ENCODE peak calls at places on chromosomes 1 and 21, in five cellular contexts. One of them, this sample, is unnamed.

GRCh38 chr1:235933483-235934116 is 66.9 kb upstream of the LYST start:
- DNase-seq in myocyte: no peak
- DNase-seq in Right ventricle myocardium inferior: peak
- DNase-seq in stimulated activated CD4-positive, alpha-beta T cell treated with anti-CD3 and anti-CD28 coated beads, Interleukin-15, amount 100 ng/mL, for 24 hours: no peak
- DNase-seq in activated effector memory CD4-positive, alpha-beta T cell treated with anti-CD3 and anti-CD28 coated beads, Interleukin-2, amount 50 U/mL, for 16 hours: no peak
- DNase-seq in this sample: no peak

GRCh38 chr1:47906009-47906432 is 91.2 kb downstream of the TRABD2B start:
- DNase-seq in activated effector memory CD4-positive, alpha-beta T cell treated with anti-CD3 and anti-CD28 coated beads, Interleukin-2, amount 50 U/mL, for 16 hours: no peak
- DNase-seq in stimulated activated CD4-positive, alpha-beta T cell treated with anti-CD3 and anti-CD28 coated beads, Interleukin-15, amount 100 ng/mL, for 24 hours: no peak
- DNase-seq in myocyte: no peak
- DNase-seq in Right ventricle myocardium inferior: no peak
- DNase-seq in this sample: no peak

GRCh38 chr1:168373869-168374268 is 93.2 kb downstream of the TBX19 start:
- DNase-seq in activated effector memory CD4-positive, alpha-beta T cell treated with anti-CD3 and anti-CD28 coated beads, Interleukin-2, amount 50 U/mL, for 16 hours: no peak
- DNase-seq in Right ventricle myocardium inferior: no peak
- DNase-seq in myocyte: no peak
- DNase-seq in stimulated activated CD4-positive, alpha-beta T cell treated with anti-CD3 and anti-CD28 coated beads, Interleukin-15, amount 100 ng/mL, for 24 hours: no peak
- DNase-seq in this sample: no peak

GRCh38 chr21:45154511-45155508 is 80.4 kb downstream of the ADARB1 start:
- DNase-seq in Right ventricle myocardium inferior: no peak
- DNase-seq in stimulated activated CD4-positive, alpha-beta T cell treated with anti-CD3 and anti-CD28 coated beads, Interleukin-15, amount 100 ng/mL, for 24 hours: peak
- DNase-seq in myocyte: peak
- DNase-seq in activated effector memory CD4-positive, alpha-beta T cell treated with anti-CD3 and anti-CD28 coated beads, Interleukin-2, amount 50 U/mL, for 16 hours: peak
- DNase-seq in this sample: peak

GRCh38 chr1:161910516-161911077 is 113.1 kb downstream of the OLFML2B start:
- DNase-seq in stimulated activated CD4-positive, alpha-beta T cell treated with anti-CD3 and anti-CD28 coated beads, Interleukin-15, amount 100 ng/mL, for 24 hours: no peak
- DNase-seq in activated effector memory CD4-positive, alpha-beta T cell treated with anti-CD3 and anti-CD28 coated beads, Interleukin-2, amount 50 U/mL, for 16 hours: no peak
- DNase-seq in myocyte: peak
- DNase-seq in Right ventricle myocardium inferior: no peak
- DNase-seq in this sample: no peak

GRCh38 chr1:205319081-205320018 is 2.2 kb downstream of the NUAK2 start:
- DNase-seq in activated effector memory CD4-positive, alpha-beta T cell treated with anti-CD3 and anti-CD28 coated beads, Interleukin-2, amount 50 U/mL, for 16 hours: peak
- DNase-seq in stimulated activated CD4-positive, alpha-beta T cell treated with anti-CD3 and anti-CD28 coated beads, Interleukin-15, amount 100 ng/mL, for 24 hours: peak
- DNase-seq in Right ventricle myocardium inferior: no peak
- DNase-seq in myocyte: no peak
- DNase-seq in this sample: no peak

GRCh38 chr1:227889047-227889862 is 58.5 kb downstream of the WNT9A start:
- DNase-seq in myocyte: no peak
- DNase-seq in Right ventricle myocardium inferior: no peak
- DNase-seq in stimulated activated CD4-positive, alpha-beta T cell treated with anti-CD3 and anti-CD28 coated beads, Interleukin-15, amount 100 ng/mL, for 24 hours: no peak
- DNase-seq in activated effector memory CD4-positive, alpha-beta T cell treated with anti-CD3 and anti-CD28 coated beads, Interleukin-2, amount 50 U/mL, for 16 hours: peak
- DNase-seq in this sample: peak

GRCh38 chr1:25037174-25038074 is 107.3 kb upstream of the RUNX3 start:
- DNase-seq in activated effector memory CD4-positive, alpha-beta T cell treated with anti-CD3 and anti-CD28 coated beads, Interleukin-2, amount 50 U/mL, for 16 hours: peak
- DNase-seq in stimulated activated CD4-positive, alpha-beta T cell treated with anti-CD3 and anti-CD28 coated beads, Interleukin-15, amount 100 ng/mL, for 24 hours: peak
- DNase-seq in myocyte: no peak
- DNase-seq in Right ventricle myocardium inferior: no peak
- DNase-seq in this sample: no peak

GRCh38 chr1:20052386-20052785 is 17.6 kb upstream of the PLA2G5 start:
- DNase-seq in Right ventricle myocardium inferior: no peak
- DNase-seq in stimulated activated CD4-positive, alpha-beta T cell treated with anti-CD3 and anti-CD28 coated beads, Interleukin-15, amount 100 ng/mL, for 24 hours: no peak
- DNase-seq in myocyte: no peak
- DNase-seq in activated effector memory CD4-positive, alpha-beta T cell treated with anti-CD3 and anti-CD28 coated beads, Interleukin-2, amount 50 U/mL, for 16 hours: no peak
- DNase-seq in this sample: no peak

GRCh38 chr1:230424440-230425251 is 1.5 kb downstream of the PGBD5 start:
- DNase-seq in myocyte: peak
- DNase-seq in activated effector memory CD4-positive, alpha-beta T cell treated with anti-CD3 and anti-CD28 coated beads, Interleukin-2, amount 50 U/mL, for 16 hours: no peak
- DNase-seq in stimulated activated CD4-positive, alpha-beta T cell treated with anti-CD3 and anti-CD28 coated beads, Interleukin-15, amount 100 ng/mL, for 24 hours: peak
- DNase-seq in Right ventricle myocardium inferior: no peak
- DNase-seq in this sample: peak

GRCh38 chr1:170273556-170274501 is 128.1 kb downstream of the NTMT2 start:
- DNase-seq in myocyte: no peak
- DNase-seq in activated effector memory CD4-positive, alpha-beta T cell treated with anti-CD3 and anti-CD28 coated beads, Interleukin-2, amount 50 U/mL, for 16 hours: no peak
- DNase-seq in Right ventricle myocardium inferior: peak
- DNase-seq in stimulated activated CD4-positive, alpha-beta T cell treated with anti-CD3 and anti-CD28 coated beads, Interleukin-15, amount 100 ng/mL, for 24 hours: no peak
- DNase-seq in this sample: no peak

GRCh38 chr1:17001760-17002523 is 9.8 kb downstream of the ATP13A2 start:
- DNase-seq in activated effector memory CD4-positive, alpha-beta T cell treated with anti-CD3 and anti-CD28 coated beads, Interleukin-2, amount 50 U/mL, for 16 hours: no peak
- DNase-seq in myocyte: no peak
- DNase-seq in stimulated activated CD4-positive, alpha-beta T cell treated with anti-CD3 and anti-CD28 coated beads, Interleukin-15, amount 100 ng/mL, for 24 hours: no peak
- DNase-seq in Right ventricle myocardium inferior: no peak
- DNase-seq in this sample: no peak

GRCh38 chr1:119790481-119791198 is 20.6 kb downstream of the REG4 start:
- DNase-seq in myocyte: no peak
- DNase-seq in Right ventricle myocardium inferior: no peak
- DNase-seq in stimulated activated CD4-positive, alpha-beta T cell treated with anti-CD3 and anti-CD28 coated beads, Interleukin-15, amount 100 ng/mL, for 24 hours: no peak
- DNase-seq in activated effector memory CD4-positive, alpha-beta T cell treated with anti-CD3 and anti-CD28 coated beads, Interleukin-2, amount 50 U/mL, for 16 hours: no peak
- DNase-seq in this sample: no peak

GRCh38 chr1:106924360-106924759 is 132.1 kb upstream of the PRMT6 start:
- DNase-seq in stimulated activated CD4-positive, alpha-beta T cell treated with anti-CD3 and anti-CD28 coated beads, Interleukin-15, amount 100 ng/mL, for 24 hours: no peak
- DNase-seq in Right ventricle myocardium inferior: no peak
- DNase-seq in myocyte: peak
- DNase-seq in activated effector memory CD4-positive, alpha-beta T cell treated with anti-CD3 and anti-CD28 coated beads, Interleukin-2, amount 50 U/mL, for 16 hours: no peak
- DNase-seq in this sample: no peak

GRCh38 chr1:1434131-1434811 is 1.2 kb upstream of the VWA1 start:
- DNase-seq in myocyte: no peak
- DNase-seq in stimulated activated CD4-positive, alpha-beta T cell treated with anti-CD3 and anti-CD28 coated beads, Interleukin-15, amount 100 ng/mL, for 24 hours: peak
- DNase-seq in Right ventricle myocardium inferior: peak
- DNase-seq in activated effector memory CD4-positive, alpha-beta T cell treated with anti-CD3 and anti-CD28 coated beads, Interleukin-2, amount 50 U/mL, for 16 hours: no peak
- DNase-seq in this sample: peak

GRCh38 chr1:204442376-204443259 is 31.0 kb upstream of the PPP1R15B start:
- DNase-seq in stimulated activated CD4-positive, alpha-beta T cell treated with anti-CD3 and anti-CD28 coated beads, Interleukin-15, amount 100 ng/mL, for 24 hours: no peak
- DNase-seq in myocyte: no peak
- DNase-seq in Right ventricle myocardium inferior: no peak
- DNase-seq in activated effector memory CD4-positive, alpha-beta T cell treated with anti-CD3 and anti-CD28 coated beads, Interleukin-2, amount 50 U/mL, for 16 hours: no peak
- DNase-seq in this sample: no peak

GRCh38 chr1:156193208-156193487 is 756 bp upstream of the SLC25A44 start:
- DNase-seq in myocyte: no peak
- DNase-seq in Right ventricle myocardium inferior: no peak
- DNase-seq in stimulated activated CD4-positive, alpha-beta T cell treated with anti-CD3 and anti-CD28 coated beads, Interleukin-15, amount 100 ng/mL, for 24 hours: no peak
- DNase-seq in activated effector memory CD4-positive, alpha-beta T cell treated with anti-CD3 and anti-CD28 coated beads, Interleukin-2, amount 50 U/mL, for 16 hours: no peak
- DNase-seq in this sample: no peak

GRCh38 chr1:65062339-65062738 is 85.7 kb upstream of the AK4 start:
- DNase-seq in stimulated activated CD4-positive, alpha-beta T cell treated with anti-CD3 and anti-CD28 coated beads, Interleukin-15, amount 100 ng/mL, for 24 hours: no peak
- DNase-seq in activated effector memory CD4-positive, alpha-beta T cell treated with anti-CD3 and anti-CD28 coated beads, Interleukin-2, amount 50 U/mL, for 16 hours: no peak
- DNase-seq in myocyte: no peak
- DNase-seq in Right ventricle myocardium inferior: no peak
- DNase-seq in this sample: no peak

GRCh38 chr1:236396665-236397043 is 2.6 kb downstream of the EDARADD start:
- DNase-seq in Right ventricle myocardium inferior: no peak
- DNase-seq in activated effector memory CD4-positive, alpha-beta T cell treated with anti-CD3 and anti-CD28 coated beads, Interleukin-2, amount 50 U/mL, for 16 hours: no peak
- DNase-seq in stimulated activated CD4-positive, alpha-beta T cell treated with anti-CD3 and anti-CD28 coated beads, Interleukin-15, amount 100 ng/mL, for 24 hours: no peak
- DNase-seq in myocyte: no peak
- DNase-seq in this sample: no peak

GRCh38 chr1:165241321-165241720 is 115.2 kb downstream of the LMX1A start:
- DNase-seq in stimulated activated CD4-positive, alpha-beta T cell treated with anti-CD3 and anti-CD28 coated beads, Interleukin-15, amount 100 ng/mL, for 24 hours: no peak
- DNase-seq in Right ventricle myocardium inferior: no peak
- DNase-seq in myocyte: no peak
- DNase-seq in activated effector memory CD4-positive, alpha-beta T cell treated with anti-CD3 and anti-CD28 coated beads, Interleukin-2, amount 50 U/mL, for 16 hours: no peak
- DNase-seq in this sample: no peak

GRCh38 chr1:106523448-106523847 is 533.0 kb upstream of the PRMT6 start:
- DNase-seq in myocyte: no peak
- DNase-seq in Right ventricle myocardium inferior: no peak
- DNase-seq in activated effector memory CD4-positive, alpha-beta T cell treated with anti-CD3 and anti-CD28 coated beads, Interleukin-2, amount 50 U/mL, for 16 hours: no peak
- DNase-seq in stimulated activated CD4-positive, alpha-beta T cell treated with anti-CD3 and anti-CD28 coated beads, Interleukin-15, amount 100 ng/mL, for 24 hours: no peak
- DNase-seq in this sample: no peak

GRCh38 chr1:89724369-89725015 is 91.6 kb downstream of the LRRC8C start:
- DNase-seq in stimulated activated CD4-positive, alpha-beta T cell treated with anti-CD3 and anti-CD28 coated beads, Interleukin-15, amount 100 ng/mL, for 24 hours: peak
- DNase-seq in Right ventricle myocardium inferior: no peak
- DNase-seq in activated effector memory CD4-positive, alpha-beta T cell treated with anti-CD3 and anti-CD28 coated beads, Interleukin-2, amount 50 U/mL, for 16 hours: peak
- DNase-seq in myocyte: peak
- DNase-seq in this sample: no peak

GRCh38 chr1:205950280-205950679 is 7.0 kb upstream of the SLC26A9 start:
- DNase-seq in Right ventricle myocardium inferior: peak
- DNase-seq in activated effector memory CD4-positive, alpha-beta T cell treated with anti-CD3 and anti-CD28 coated beads, Interleukin-2, amount 50 U/mL, for 16 hours: no peak
- DNase-seq in stimulated activated CD4-positive, alpha-beta T cell treated with anti-CD3 and anti-CD28 coated beads, Interleukin-15, amount 100 ng/mL, for 24 hours: no peak
- DNase-seq in myocyte: peak
- DNase-seq in this sample: no peak

GRCh38 chr21:46219591-46220239 is 8.9 kb downstream of the LSS start:
- DNase-seq in Right ventricle myocardium inferior: no peak
- DNase-seq in stimulated activated CD4-positive, alpha-beta T cell treated with anti-CD3 and anti-CD28 coated beads, Interleukin-15, amount 100 ng/mL, for 24 hours: no peak
- DNase-seq in activated effector memory CD4-positive, alpha-beta T cell treated with anti-CD3 and anti-CD28 coated beads, Interleukin-2, amount 50 U/mL, for 16 hours: no peak
- DNase-seq in myocyte: no peak
- DNase-seq in this sample: no peak

GRCh38 chr1:28921286-28921869 is 7.0 kb downstream of the EPB41 start:
- DNase-seq in myocyte: no peak
- DNase-seq in stimulated activated CD4-positive, alpha-beta T cell treated with anti-CD3 and anti-CD28 coated beads, Interleukin-15, amount 100 ng/mL, for 24 hours: no peak
- DNase-seq in Right ventricle myocardium inferior: no peak
- DNase-seq in activated effector memory CD4-positive, alpha-beta T cell treated with anti-CD3 and anti-CD28 coated beads, Interleukin-2, amount 50 U/mL, for 16 hours: no peak
- DNase-seq in this sample: no peak

GRCh38 chr1:185477638-185478216 is 160.7 kb upstream of the IVNS1ABP start:
- DNase-seq in activated effector memory CD4-positive, alpha-beta T cell treated with anti-CD3 and anti-CD28 coated beads, Interleukin-2, amount 50 U/mL, for 16 hours: no peak
- DNase-seq in stimulated activated CD4-positive, alpha-beta T cell treated with anti-CD3 and anti-CD28 coated beads, Interleukin-15, amount 100 ng/mL, for 24 hours: no peak
- DNase-seq in Right ventricle myocardium inferior: no peak
- DNase-seq in myocyte: peak
- DNase-seq in this sample: no peak

GRCh38 chr1:226061793-226062557 is 541 bp upstream of the H3-3A start:
- DNase-seq in stimulated activated CD4-positive, alpha-beta T cell treated with anti-CD3 and anti-CD28 coated beads, Interleukin-15, amount 100 ng/mL, for 24 hours: peak
- DNase-seq in myocyte: peak
- DNase-seq in Right ventricle myocardium inferior: peak
- DNase-seq in activated effector memory CD4-positive, alpha-beta T cell treated with anti-CD3 and anti-CD28 coated beads, Interleukin-2, amount 50 U/mL, for 16 hours: peak
- DNase-seq in this sample: peak

GRCh38 chr1:75233302-75233929 is 99.2 kb downstream of the LHX8 start:
- DNase-seq in activated effector memory CD4-positive, alpha-beta T cell treated with anti-CD3 and anti-CD28 coated beads, Interleukin-2, amount 50 U/mL, for 16 hours: no peak
- DNase-seq in stimulated activated CD4-positive, alpha-beta T cell treated with anti-CD3 and anti-CD28 coated beads, Interleukin-15, amount 100 ng/mL, for 24 hours: no peak
- DNase-seq in myocyte: peak
- DNase-seq in Right ventricle myocardium inferior: no peak
- DNase-seq in this sample: no peak

GRCh38 chr1:153849487-153850185 is 73.1 kb downstream of the GATAD2B start:
- DNase-seq in Right ventricle myocardium inferior: no peak
- DNase-seq in activated effector memory CD4-positive, alpha-beta T cell treated with anti-CD3 and anti-CD28 coated beads, Interleukin-2, amount 50 U/mL, for 16 hours: no peak
- DNase-seq in stimulated activated CD4-positive, alpha-beta T cell treated with anti-CD3 and anti-CD28 coated beads, Interleukin-15, amount 100 ng/mL, for 24 hours: peak
- DNase-seq in myocyte: no peak
- DNase-seq in this sample: no peak

GRCh38 chr21:42839271-42840231 is 39.8 kb downstream of the WDR4 start:
- DNase-seq in Right ventricle myocardium inferior: peak
- DNase-seq in stimulated activated CD4-positive, alpha-beta T cell treated with anti-CD3 and anti-CD28 coated beads, Interleukin-15, amount 100 ng/mL, for 24 hours: no peak
- DNase-seq in myocyte: no peak
- DNase-seq in activated effector memory CD4-positive, alpha-beta T cell treated with anti-CD3 and anti-CD28 coated beads, Interleukin-2, amount 50 U/mL, for 16 hours: peak
- DNase-seq in this sample: no peak

GRCh38 chr21:25967566-25968438 is 202.8 kb downstream of the APP start:
- DNase-seq in stimulated activated CD4-positive, alpha-beta T cell treated with anti-CD3 and anti-CD28 coated beads, Interleukin-15, amount 100 ng/mL, for 24 hours: no peak
- DNase-seq in myocyte: no peak
- DNase-seq in Right ventricle myocardium inferior: no peak
- DNase-seq in activated effector memory CD4-positive, alpha-beta T cell treated with anti-CD3 and anti-CD28 coated beads, Interleukin-2, amount 50 U/mL, for 16 hours: no peak
- DNase-seq in this sample: no peak

GRCh38 chr1:95927061-95927460 is 693.1 kb downstream of the RWDD3 start:
- DNase-seq in stimulated activated CD4-positive, alpha-beta T cell treated with anti-CD3 and anti-CD28 coated beads, Interleukin-15, amount 100 ng/mL, for 24 hours: no peak
- DNase-seq in myocyte: no peak
- DNase-seq in Right ventricle myocardium inferior: no peak
- DNase-seq in activated effector memory CD4-positive, alpha-beta T cell treated with anti-CD3 and anti-CD28 coated beads, Interleukin-2, amount 50 U/mL, for 16 hours: no peak
- DNase-seq in this sample: no peak

GRCh38 chr1:156676820-156677615 is at the start of gene NES:
- DNase-seq in myocyte: peak
- DNase-seq in activated effector memory CD4-positive, alpha-beta T cell treated with anti-CD3 and anti-CD28 coated beads, Interleukin-2, amount 50 U/mL, for 16 hours: no peak
- DNase-seq in Right ventricle myocardium inferior: peak
- DNase-seq in stimulated activated CD4-positive, alpha-beta T cell treated with anti-CD3 and anti-CD28 coated beads, Interleukin-15, amount 100 ng/mL, for 24 hours: no peak
- DNase-seq in this sample: peak